ENCODE peak calls at places on chromosomes 6 and 20, in eight cellular contexts. One of them, this sample, is unnamed.
A peak's percentile ranks its signal among the peaks of the same experiment; 100 is the strongest.

GRCh38 chr6:74343804-74344203 is 647.8 kb downstream of the CD109 start:
- DNase-seq in ACHN: peak; percentile 10
- DNase-seq in activated T-cell treated with anti-CD3 and anti-CD28 coated beads for 1 hour: no peak
- DNase-seq in mucosa of gallbladder: no peak
- DNase-seq in posterior vena cava: no peak
- DNase-seq in GF-D8: no peak
- DNase-seq in skeletal muscle cell: no peak
- DNase-seq in CD4-positive, alpha-beta memory T cell: no peak
- DNase-seq in this sample: no peak

GRCh38 chr20:16158976-16159286 is 414.3 kb downstream of the KIF16B start:
- DNase-seq in ACHN: no peak
- DNase-seq in activated T-cell treated with anti-CD3 and anti-CD28 coated beads for 1 hour: no peak
- DNase-seq in mucosa of gallbladder: no peak
- DNase-seq in posterior vena cava: no peak
- DNase-seq in GF-D8: no peak
- DNase-seq in skeletal muscle cell: no peak
- DNase-seq in CD4-positive, alpha-beta memory T cell: no peak
- DNase-seq in this sample: no peak

GRCh38 chr20:18743665-18744440 is 69.7 kb upstream of the SCP2D1 start:
- DNase-seq in ACHN: no peak
- DNase-seq in activated T-cell treated with anti-CD3 and anti-CD28 coated beads for 1 hour: no peak
- DNase-seq in mucosa of gallbladder: no peak
- DNase-seq in posterior vena cava: no peak
- DNase-seq in GF-D8: no peak
- DNase-seq in skeletal muscle cell: no peak
- DNase-seq in CD4-positive, alpha-beta memory T cell: no peak
- DNase-seq in this sample: no peak

GRCh38 chr20:9789136-9789535 is 49.7 kb downstream of the PAK5 start:
- DNase-seq in ACHN: no peak
- DNase-seq in activated T-cell treated with anti-CD3 and anti-CD28 coated beads for 1 hour: no peak
- DNase-seq in mucosa of gallbladder: no peak
- DNase-seq in posterior vena cava: no peak
- DNase-seq in GF-D8: no peak
- DNase-seq in skeletal muscle cell: no peak
- DNase-seq in CD4-positive, alpha-beta memory T cell: no peak
- DNase-seq in this sample: no peak

GRCh38 chr6:165920896-165921671 is 246.6 kb downstream of the TBXT start:
- DNase-seq in ACHN: no peak
- DNase-seq in activated T-cell treated with anti-CD3 and anti-CD28 coated beads for 1 hour: no peak
- DNase-seq in mucosa of gallbladder: no peak
- DNase-seq in posterior vena cava: no peak
- DNase-seq in GF-D8: no peak
- DNase-seq in skeletal muscle cell: no peak
- DNase-seq in CD4-positive, alpha-beta memory T cell: no peak
- DNase-seq in this sample: no peak

GRCh38 chr6:138535728-138536454 is 36.6 kb upstream of the NHSL1 start:
- DNase-seq in ACHN: no peak
- DNase-seq in activated T-cell treated with anti-CD3 and anti-CD28 coated beads for 1 hour: no peak
- DNase-seq in mucosa of gallbladder: no peak
- DNase-seq in posterior vena cava: no peak
- DNase-seq in GF-D8: no peak
- DNase-seq in skeletal muscle cell: no peak
- DNase-seq in CD4-positive, alpha-beta memory T cell: no peak
- DNase-seq in this sample: no peak

GRCh38 chr6:157690441-157691210 is 132.4 kb upstream of the SNX9 start:
- DNase-seq in ACHN: no peak
- DNase-seq in activated T-cell treated with anti-CD3 and anti-CD28 coated beads for 1 hour: no peak
- DNase-seq in mucosa of gallbladder: no peak
- DNase-seq in posterior vena cava: peak; percentile 40
- DNase-seq in GF-D8: no peak
- DNase-seq in skeletal muscle cell: no peak
- DNase-seq in CD4-positive, alpha-beta memory T cell: no peak
- DNase-seq in this sample: no peak

GRCh38 chr6:33593414-33593727 is 13.3 kb upstream of the BAK1 start:
- DNase-seq in ACHN: no peak
- DNase-seq in activated T-cell treated with anti-CD3 and anti-CD28 coated beads for 1 hour: no peak
- DNase-seq in mucosa of gallbladder: no peak
- DNase-seq in posterior vena cava: no peak
- DNase-seq in GF-D8: no peak
- DNase-seq in skeletal muscle cell: no peak
- DNase-seq in CD4-positive, alpha-beta memory T cell: no peak
- DNase-seq in this sample: no peak

GRCh38 chr6:72530152-72530551 is 91.7 kb upstream of the KCNQ5 start:
- DNase-seq in ACHN: no peak
- DNase-seq in activated T-cell treated with anti-CD3 and anti-CD28 coated beads for 1 hour: no peak
- DNase-seq in mucosa of gallbladder: no peak
- DNase-seq in posterior vena cava: no peak
- DNase-seq in GF-D8: no peak
- DNase-seq in skeletal muscle cell: no peak
- DNase-seq in CD4-positive, alpha-beta memory T cell: no peak
- DNase-seq in this sample: no peak

GRCh38 chr6:145534986-145535385 is 200.3 kb downstream of the EPM2A start:
- DNase-seq in ACHN: no peak
- DNase-seq in activated T-cell treated with anti-CD3 and anti-CD28 coated beads for 1 hour: no peak
- DNase-seq in mucosa of gallbladder: no peak
- DNase-seq in posterior vena cava: no peak
- DNase-seq in GF-D8: no peak
- DNase-seq in skeletal muscle cell: no peak
- DNase-seq in CD4-positive, alpha-beta memory T cell: no peak
- DNase-seq in this sample: no peak

GRCh38 chr6:158564243-158565121 is 4.6 kb downstream of the TMEM181 start:
- DNase-seq in ACHN: no peak
- DNase-seq in activated T-cell treated with anti-CD3 and anti-CD28 coated beads for 1 hour: no peak
- DNase-seq in mucosa of gallbladder: no peak
- DNase-seq in posterior vena cava: peak; percentile 52
- DNase-seq in GF-D8: no peak
- DNase-seq in skeletal muscle cell: no peak
- DNase-seq in CD4-positive, alpha-beta memory T cell: peak; percentile 50
- DNase-seq in this sample: no peak

GRCh38 chr6:113414511-113414910 is 442.6 kb upstream of the MARCKS start:
- DNase-seq in ACHN: peak; percentile 73
- DNase-seq in activated T-cell treated with anti-CD3 and anti-CD28 coated beads for 1 hour: no peak
- DNase-seq in mucosa of gallbladder: peak; percentile 34
- DNase-seq in posterior vena cava: peak; percentile 80
- DNase-seq in GF-D8: no peak
- DNase-seq in skeletal muscle cell: no peak
- DNase-seq in CD4-positive, alpha-beta memory T cell: no peak
- DNase-seq in this sample: peak; percentile 49

GRCh38 chr6:146433881-146434741 is 109.5 kb upstream of the RAB32 start:
- DNase-seq in ACHN: no peak
- DNase-seq in activated T-cell treated with anti-CD3 and anti-CD28 coated beads for 1 hour: no peak
- DNase-seq in mucosa of gallbladder: peak; percentile 17
- DNase-seq in posterior vena cava: no peak
- DNase-seq in GF-D8: no peak
- DNase-seq in skeletal muscle cell: no peak
- DNase-seq in CD4-positive, alpha-beta memory T cell: no peak
- DNase-seq in this sample: no peak

GRCh38 chr20:18511566-18511965 is 3.8 kb downstream of the SEC23B start:
- DNase-seq in ACHN: no peak
- DNase-seq in activated T-cell treated with anti-CD3 and anti-CD28 coated beads for 1 hour: no peak
- DNase-seq in mucosa of gallbladder: no peak
- DNase-seq in posterior vena cava: no peak
- DNase-seq in GF-D8: peak; percentile 57
- DNase-seq in skeletal muscle cell: no peak
- DNase-seq in CD4-positive, alpha-beta memory T cell: no peak
- DNase-seq in this sample: no peak

GRCh38 chr20:36629719-36630340 is 16.2 kb downstream of the SLA2 start:
- DNase-seq in ACHN: no peak
- DNase-seq in activated T-cell treated with anti-CD3 and anti-CD28 coated beads for 1 hour: no peak
- DNase-seq in mucosa of gallbladder: no peak
- DNase-seq in posterior vena cava: peak; percentile 82
- DNase-seq in GF-D8: no peak
- DNase-seq in skeletal muscle cell: no peak
- DNase-seq in CD4-positive, alpha-beta memory T cell: peak; percentile 48
- DNase-seq in this sample: no peak

GRCh38 chr20:50187403-50188051 is 3.1 kb upstream of the CEBPB start:
- DNase-seq in ACHN: peak; percentile 31
- DNase-seq in activated T-cell treated with anti-CD3 and anti-CD28 coated beads for 1 hour: no peak
- DNase-seq in mucosa of gallbladder: no peak
- DNase-seq in posterior vena cava: no peak
- DNase-seq in GF-D8: peak; percentile 39
- DNase-seq in skeletal muscle cell: peak; percentile 52
- DNase-seq in CD4-positive, alpha-beta memory T cell: no peak
- DNase-seq in this sample: no peak

GRCh38 chr6:84082693-84083265 is 49.2 kb downstream of the MRAP2 start:
- DNase-seq in ACHN: no peak
- DNase-seq in activated T-cell treated with anti-CD3 and anti-CD28 coated beads for 1 hour: no peak
- DNase-seq in mucosa of gallbladder: no peak
- DNase-seq in posterior vena cava: no peak
- DNase-seq in GF-D8: no peak
- DNase-seq in skeletal muscle cell: no peak
- DNase-seq in CD4-positive, alpha-beta memory T cell: no peak
- DNase-seq in this sample: no peak

GRCh38 chr6:35469711-35470662 is 1.8 kb downstream of the RPL10A start:
- DNase-seq in ACHN: no peak
- DNase-seq in activated T-cell treated with anti-CD3 and anti-CD28 coated beads for 1 hour: no peak
- DNase-seq in mucosa of gallbladder: no peak
- DNase-seq in posterior vena cava: no peak
- DNase-seq in GF-D8: no peak
- DNase-seq in skeletal muscle cell: no peak
- DNase-seq in CD4-positive, alpha-beta memory T cell: peak; percentile 30
- DNase-seq in this sample: no peak

GRCh38 chr20:12113075-12113467 is 195.4 kb downstream of the BTBD3 start:
- DNase-seq in ACHN: no peak
- DNase-seq in activated T-cell treated with anti-CD3 and anti-CD28 coated beads for 1 hour: no peak
- DNase-seq in mucosa of gallbladder: no peak
- DNase-seq in posterior vena cava: no peak
- DNase-seq in GF-D8: no peak
- DNase-seq in skeletal muscle cell: no peak
- DNase-seq in CD4-positive, alpha-beta memory T cell: no peak
- DNase-seq in this sample: no peak

GRCh38 chr6:146985111-146985510 is 219.1 kb upstream of the STXBP5 start:
- DNase-seq in ACHN: no peak
- DNase-seq in activated T-cell treated with anti-CD3 and anti-CD28 coated beads for 1 hour: no peak
- DNase-seq in mucosa of gallbladder: no peak
- DNase-seq in posterior vena cava: no peak
- DNase-seq in GF-D8: no peak
- DNase-seq in skeletal muscle cell: no peak
- DNase-seq in CD4-positive, alpha-beta memory T cell: no peak
- DNase-seq in this sample: no peak

GRCh38 chr6:1726341-1726763 is 116.6 kb downstream of the FOXC1 start:
- DNase-seq in ACHN: no peak
- DNase-seq in activated T-cell treated with anti-CD3 and anti-CD28 coated beads for 1 hour: no peak
- DNase-seq in mucosa of gallbladder: no peak
- DNase-seq in posterior vena cava: no peak
- DNase-seq in GF-D8: no peak
- DNase-seq in skeletal muscle cell: no peak
- DNase-seq in CD4-positive, alpha-beta memory T cell: no peak
- DNase-seq in this sample: no peak

GRCh38 chr20:6184086-6184485 is 61.3 kb upstream of the FERMT1 start:
- DNase-seq in ACHN: no peak
- DNase-seq in activated T-cell treated with anti-CD3 and anti-CD28 coated beads for 1 hour: no peak
- DNase-seq in mucosa of gallbladder: no peak
- DNase-seq in posterior vena cava: no peak
- DNase-seq in GF-D8: no peak
- DNase-seq in skeletal muscle cell: no peak
- DNase-seq in CD4-positive, alpha-beta memory T cell: no peak
- DNase-seq in this sample: no peak

GRCh38 chr20:17946040-17946439 is 22.6 kb downstream of the SNX5 start:
- DNase-seq in ACHN: no peak
- DNase-seq in activated T-cell treated with anti-CD3 and anti-CD28 coated beads for 1 hour: no peak
- DNase-seq in mucosa of gallbladder: no peak
- DNase-seq in posterior vena cava: no peak
- DNase-seq in GF-D8: no peak
- DNase-seq in skeletal muscle cell: no peak
- DNase-seq in CD4-positive, alpha-beta memory T cell: no peak
- DNase-seq in this sample: no peak

GRCh38 chr6:150541587-150541986 is 58.1 kb upstream of the PLEKHG1 start:
- DNase-seq in ACHN: no peak
- DNase-seq in activated T-cell treated with anti-CD3 and anti-CD28 coated beads for 1 hour: no peak
- DNase-seq in mucosa of gallbladder: no peak
- DNase-seq in posterior vena cava: no peak
- DNase-seq in GF-D8: no peak
- DNase-seq in skeletal muscle cell: no peak
- DNase-seq in CD4-positive, alpha-beta memory T cell: no peak
- DNase-seq in this sample: no peak

GRCh38 chr20:62987114-62987513 is 19.6 kb downstream of the BHLHE23 start:
- DNase-seq in ACHN: no peak
- DNase-seq in activated T-cell treated with anti-CD3 and anti-CD28 coated beads for 1 hour: no peak
- DNase-seq in mucosa of gallbladder: no peak
- DNase-seq in posterior vena cava: no peak
- DNase-seq in GF-D8: no peak
- DNase-seq in skeletal muscle cell: no peak
- DNase-seq in CD4-positive, alpha-beta memory T cell: no peak
- DNase-seq in this sample: no peak

GRCh38 chr6:85425997-85426396 is 23.9 kb upstream of the NT5E start:
- DNase-seq in ACHN: no peak
- DNase-seq in activated T-cell treated with anti-CD3 and anti-CD28 coated beads for 1 hour: no peak
- DNase-seq in mucosa of gallbladder: no peak
- DNase-seq in posterior vena cava: no peak
- DNase-seq in GF-D8: no peak
- DNase-seq in skeletal muscle cell: no peak
- DNase-seq in CD4-positive, alpha-beta memory T cell: no peak
- DNase-seq in this sample: no peak

GRCh38 chr20:49635171-49635570 is 67.2 kb upstream of the PTGIS start:
- DNase-seq in ACHN: no peak
- DNase-seq in activated T-cell treated with anti-CD3 and anti-CD28 coated beads for 1 hour: no peak
- DNase-seq in mucosa of gallbladder: peak; percentile 34
- DNase-seq in posterior vena cava: no peak
- DNase-seq in GF-D8: no peak
- DNase-seq in skeletal muscle cell: no peak
- DNase-seq in CD4-positive, alpha-beta memory T cell: no peak
- DNase-seq in this sample: no peak

GRCh38 chr6:96649926-96650325 is 87.0 kb downstream of the FHL5 start:
- DNase-seq in ACHN: no peak
- DNase-seq in activated T-cell treated with anti-CD3 and anti-CD28 coated beads for 1 hour: no peak
- DNase-seq in mucosa of gallbladder: no peak
- DNase-seq in posterior vena cava: no peak
- DNase-seq in GF-D8: no peak
- DNase-seq in skeletal muscle cell: no peak
- DNase-seq in CD4-positive, alpha-beta memory T cell: no peak
- DNase-seq in this sample: no peak

GRCh38 chr20:19621072-19621471 is 137.0 kb upstream of the RIN2 start:
- DNase-seq in ACHN: no peak
- DNase-seq in activated T-cell treated with anti-CD3 and anti-CD28 coated beads for 1 hour: no peak
- DNase-seq in mucosa of gallbladder: no peak
- DNase-seq in posterior vena cava: no peak
- DNase-seq in GF-D8: no peak
- DNase-seq in skeletal muscle cell: no peak
- DNase-seq in CD4-positive, alpha-beta memory T cell: no peak
- DNase-seq in this sample: no peak